ENCODE peak calls at places on chromosomes 2 and 18, in eight cellular contexts. R is adrenal gland, K is DND-41, P is fibroblast of pulmonary artery, G is GM06990, W is lower leg skin, A is cardiac fibroblast, Q is astrocyte of the cerebellum. B is an unnamed sample.

GRCh38 chr2:160062283-160063005 is at the start of gene PLA2R1:
- DNase-seq in P (peak; percentile 47), Q (no peak), G (no peak), W (peak; percentile 93), K (no peak), R (peak; percentile 41), A (peak; percentile 82), B (peak; percentile 53)

GRCh38 chr18:55983433-55983832 is 395.4 kb upstream of the TCF4 start:
- DNase-seq in G (no peak), A (no peak), K (no peak), P (no peak), R (no peak), Q (no peak), W (no peak), B (no peak)

GRCh38 chr2:111994042-111994441 is 61.0 kb upstream of the TMEM87B start:
- DNase-seq in W (no peak), R (no peak), K (no peak), Q (no peak), G (no peak), P (no peak), A (no peak), B (no peak)

GRCh38 chr2:239715606-239716005 is 309.5 kb downstream of the NDUFA10 start:
- DNase-seq in P (no peak), A (no peak), K (no peak), G (no peak), W (peak; percentile 82), Q (no peak), R (no peak), B (no peak)

GRCh38 chr2:216568563-216568962 is 64.7 kb upstream of the IGFBP2 start:
- DNase-seq in K (no peak), G (no peak), P (no peak), R (no peak), A (no peak), Q (no peak), W (no peak), B (no peak)

GRCh38 chr2:113124181-113124961 is 3.0 kb upstream of the IL1RN start:
- DNase-seq in A (peak; percentile 31), Q (peak; percentile 23), R (peak; percentile 67), P (peak; percentile 39), G (peak; percentile 41), W (no peak), K (no peak), B (peak; percentile 82)

GRCh38 chr2:86825728-86826386 is 35.1 kb upstream of the CD8A start:
- DNase-seq in A (no peak), G (no peak), Q (no peak), K (peak; percentile 86), W (no peak), R (no peak), P (no peak), B (no peak)

GRCh38 chr2:221312634-221313033 is 259.5 kb downstream of the EPHA4 start:
- DNase-seq in Q (no peak), K (no peak), W (no peak), A (no peak), R (no peak), G (no peak), P (no peak), B (peak; percentile 18)

DNA sequence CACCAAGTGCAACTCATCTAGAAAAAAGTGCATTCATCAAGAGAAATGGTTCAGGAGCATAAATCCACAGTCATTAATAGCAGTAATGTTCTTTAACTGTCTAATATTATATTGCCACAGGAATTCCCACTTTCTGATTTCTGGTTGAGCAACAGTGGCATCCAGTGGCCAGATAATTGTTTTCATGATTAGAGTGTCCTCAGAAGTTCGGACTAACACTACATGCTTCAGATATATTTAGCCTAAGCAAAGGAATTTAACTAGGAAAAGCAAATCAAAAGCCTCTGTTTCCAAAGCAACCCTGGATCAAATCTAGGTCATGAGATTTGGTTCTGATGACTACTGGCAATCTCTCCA is 9.8 kb upstream of the ERBB4 start:
- DNase-seq in G (no peak), A (peak; percentile 57), K (no peak), W (no peak), Q (no peak), P (peak; percentile 66), R (peak; percentile 14), B (peak; percentile 44)
- TF ChIP-seq CTCF in G (peak; percentile 13), A (peak; percentile 29), K (peak; percentile 26), W (no peak), Q (peak; percentile 42), P (peak; percentile 39), R (peak; percentile 52), B (peak; percentile 55)

GRCh38 chr18:8361941-8362471 is 247.2 kb upstream of the RAB12 start:
- DNase-seq in K (no peak), G (no peak), R (no peak), W (no peak), Q (no peak), P (no peak), A (no peak), B (no peak)
- H3K4me3 ChIP-seq in K (no peak overlapping the region), G (no peak overlapping the region), R (no peak overlapping the region), W (no peak overlapping the region), Q (no peak overlapping the region), P (no peak overlapping the region), A (no peak overlapping the region), B (no peak overlapping the region)

GRCh38 chr2:70121627-70122372 is 34.5 kb downstream of the PCBP1 start:
- DNase-seq in P (no peak), G (peak; percentile 54), R (no peak), W (no peak), K (no peak), Q (no peak), A (no peak), B (no peak)

GRCh38 chr2:70122470-70122869 is 35.2 kb downstream of the PCBP1 start:
- DNase-seq in P (no peak), W (no peak), A (no peak), R (no peak), K (no peak), G (no peak), Q (no peak), B (no peak)

GRCh38 chr2:70123829-70124117 is 36.5 kb downstream of the PCBP1 start:
- DNase-seq in Q (no peak), G (no peak), W (no peak), P (no peak), A (no peak), K (no peak), R (no peak), B (no peak)

GRCh38 chr2:70124983-70125480 is 37.8 kb downstream of the PCBP1 start:
- DNase-seq in P (peak; percentile 54), W (peak; percentile 93), R (peak; percentile 75), A (peak; percentile 60), G (peak; percentile 84), K (peak; percentile 81), Q (no peak), B (no peak)

GRCh38 chr2:70123051-70123828 is 36.0 kb downstream of the PCBP1 start:
- DNase-seq in Q (no peak), K (no peak), R (peak; percentile 74), P (peak; percentile 60), W (peak; percentile 90), G (no peak), A (peak; percentile 81), B (no peak)
- TF ChIP-seq CTCF in Q (no peak), K (no peak), R (no peak), P (no peak), W (no peak), G (no peak), A (no peak), B (no peak)

GRCh38 chr2:66888791-66889631 is 454.1 kb downstream of the MEIS1 start:
- DNase-seq in A (peak; percentile 96), G (no peak), P (peak; percentile 98), R (no peak), K (no peak), Q (peak; percentile 84), W (no peak), B (peak; percentile 52)
- H3K4me3 ChIP-seq in A (no peak overlapping the region), G (no peak overlapping the region), P (no peak overlapping the region), R (no peak overlapping the region), K (no peak overlapping the region), Q (no peak overlapping the region), W (no peak overlapping the region), B (no peak overlapping the region)

GRCh38 chr2:37627715-37628114 is 43.7 kb downstream of the CDC42EP3 start:
- DNase-seq in K (no peak), R (no peak), W (no peak), P (no peak), Q (no peak), A (no peak), G (no peak), B (peak; percentile 88)

GRCh38 chr2:37625156-37625555 is 46.3 kb downstream of the CDC42EP3 start:
- DNase-seq in Q (peak; percentile 66), W (no peak), G (no peak), R (no peak), P (peak; percentile 56), K (no peak), A (peak; percentile 55), B (peak; percentile 97)

GRCh38 chr2:37623971-37624897 is 47.2 kb downstream of the CDC42EP3 start:
- DNase-seq in W (no peak), R (no peak), A (no peak), Q (no peak), G (peak; percentile 76), K (no peak), P (no peak), B (peak; percentile 86)

GRCh38 chr2:37623409-37623808 is 48.0 kb downstream of the CDC42EP3 start:
- DNase-seq in G (no peak), P (no peak), W (no peak), R (no peak), A (no peak), K (no peak), Q (no peak), B (no peak)

GRCh38 chr2:37625781-37626548 is 45.5 kb downstream of the CDC42EP3 start:
- DNase-seq in K (peak; percentile 68), G (no peak), P (no peak), A (no peak), Q (no peak), W (no peak), R (no peak), B (no peak)
- TF ChIP-seq CTCF in K (peak; percentile 10), G (no peak), P (no peak), A (no peak), Q (no peak), W (no peak), R (no peak), B (no peak)

DNA sequence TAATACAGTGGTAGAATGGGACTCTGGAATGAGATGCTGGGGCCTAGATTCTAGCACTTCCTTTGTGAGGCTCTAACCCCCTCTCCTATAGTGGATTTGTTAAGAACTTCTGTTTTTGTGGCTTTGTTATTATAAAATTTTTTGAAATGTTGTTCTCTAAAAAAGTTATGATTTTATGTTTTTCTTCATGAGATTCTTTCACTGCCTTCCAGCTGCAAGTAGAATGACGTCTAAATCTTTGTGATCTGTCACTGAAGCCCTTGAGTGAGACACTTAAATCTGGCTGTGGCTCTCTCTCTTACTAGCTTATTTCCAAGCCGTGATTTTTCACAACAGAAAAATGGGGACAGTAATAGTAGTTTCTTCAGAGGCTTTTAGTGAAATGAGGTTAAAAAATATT is 1.6 kb downstream of the CASP8 start:
- DNase-seq in G (no peak), P (no peak), A (no peak), W (no peak), K (no peak), R (no peak), Q (no peak), B (no peak)
- H3K4me3 ChIP-seq in G (no peak overlapping the region), P (no peak overlapping the region), A (no peak overlapping the region), W (no peak overlapping the region), K (peak overlapping the region; percentile 63), R (no peak overlapping the region), Q (no peak overlapping the region), B (no peak overlapping the region)

B was measured in epithelial cell of esophagus.